ENCODE peak calls at places on chromosomes 12 and 14, in five cellular contexts. P is mucosa of descending colon; W is Calu3; Y is lower leg skin; E is stimulated activated CD4-positive, alpha-beta T cell treated with anti-CD3 and anti-CD28 coated beads, Interleukin-2, amount 100 ng/mL, for 48 hours. I is an unnamed sample.

GRCh38 chr12:122835693-122836026 is 403 bp downstream of the HIP1R start:
- DNase-seq in P (peak; percentile 68), W (peak; percentile 53), Y (peak; percentile 84), E (peak; percentile 7), I (peak; percentile 50)

GRCh38 chr14:21521526-21521925 is 4.6 kb downstream of the SALL2 start:
- DNase-seq in P (no peak), W (no peak), Y (no peak), E (no peak), I (no peak)

GRCh38 chr14:33254876-33255275 is 316.2 kb downstream of the NPAS3 start:
- DNase-seq in P (no peak), W (no peak), Y (no peak), E (no peak), I (no peak)

GRCh38 chr14:99716091-99716849 is 32.2 kb downstream of the CYP46A1 start:
- DNase-seq in P (no peak), W (no peak), Y (peak; percentile 63), E (no peak), I (no peak)

GRCh38 chr12:65152012-65152411 is 17.4 kb upstream of the LEMD3 start:
- DNase-seq in P (no peak), W (no peak), Y (no peak), E (no peak), I (no peak)

GRCh38 chr14:24659916-24660570 is 26.1 kb upstream of the GZMB start:
- DNase-seq in P (no peak), W (no peak), Y (no peak), E (no peak), I (no peak)

GRCh38 chr12:56894698-56895368 is 39.4 kb downstream of the SDR9C7 start:
- DNase-seq in P (no peak), W (no peak), Y (no peak), E (no peak), I (no peak)

GRCh38 chr14:74596747-74597456 is 15.1 kb downstream of the LTBP2 start:
- DNase-seq in P (no peak), W (no peak), Y (no peak), E (no peak), I (no peak)

GRCh38 chr12:64621257-64621942 is 11.1 kb downstream of the RASSF3 start:
- DNase-seq in P (no peak), W (no peak), Y (peak; percentile 45), E (no peak), I (no peak)

GRCh38 chr14:90453401-90453951 is 56.6 kb downstream of the CALM1 start:
- DNase-seq in P (peak; percentile 27), W (no peak), Y (peak; percentile 71), E (no peak), I (no peak)

GRCh38 chr12:58346032-58346632 is 404.8 kb downstream of the ATP23 start:
- DNase-seq in P (no peak), W (no peak), Y (no peak), E (no peak), I (no peak)

GRCh38 chr12:46259071-46259470 is 9.8 kb downstream of the SLC38A1 start:
- DNase-seq in P (no peak), W (no peak), Y (no peak), E (no peak), I (no peak)

GRCh38 chr12:14952295-14952995 is 9.0 kb downstream of the ARHGDIB start:
- DNase-seq in P (no peak), W (peak; percentile 47), Y (no peak), E (no peak), I (peak; percentile 26)

GRCh38 chr12:4478933-4479332 is 33.3 kb upstream of the FGF6 start:
- DNase-seq in P (no peak), W (no peak), Y (no peak), E (no peak), I (no peak)

GRCh38 chr14:28116716-28117115 is 649.9 kb upstream of the FOXG1 start:
- DNase-seq in P (no peak), W (no peak), Y (no peak), E (no peak), I (no peak)

GRCh38 chr14:80055912-80056801 is 155.1 kb downstream of the DIO2 start:
- DNase-seq in P (no peak), W (peak; percentile 34), Y (no peak), E (no peak), I (peak; percentile 9)

GRCh38 chr12:29707846-29708245 is 75.9 kb downstream of the TMTC1 start:
- DNase-seq in P (no peak), W (no peak), Y (no peak), E (no peak), I (no peak)

GRCh38 chr14:85313801-85314207 is 216.1 kb upstream of the FLRT2 start:
- DNase-seq in P (no peak), W (no peak), Y (no peak), E (no peak), I (no peak)

GRCh38 chr12:51592034-51592705 is 1.1 kb downstream of the SCN8A start:
- DNase-seq in P (no peak), W (no peak), Y (no peak), E (no peak), I (no peak)

GRCh38 chr12:77679701-77680100 is 151.0 kb upstream of the NAV3 start:
- DNase-seq in P (no peak), W (no peak), Y (no peak), E (no peak), I (no peak)

GRCh38 chr14:57729208-57730187 is 136.4 kb downstream of the SLC35F4 start:
- DNase-seq in P (no peak), W (no peak), Y (no peak), E (no peak), I (no peak)